ENCODE peak calls at places on chromosomes 11 and 22, in eight cellular contexts. One of them, this sample, is unnamed.

GRCh38 chr11:93831343-93832082 is 18.9 kb downstream of the VSTM5 start:
- DNase-seq in ovary: no peak
- DNase-seq in A172: no peak
- DNase-seq in globus pallidus: no peak
- DNase-seq in GDM1: no peak
- DNase-seq in CD8-positive, alpha-beta T cell: no peak
- DNase-seq in CD4-positive, CD25-positive, alpha-beta regulatory T cell: no peak
- DNase-seq in neural progenitor cell: no peak
- DNase-seq in this sample: no peak

GRCh38 chr22:25366876-25367466 is 147.5 kb downstream of the CRYBB2 start:
- DNase-seq in ovary: no peak
- DNase-seq in A172: no peak
- DNase-seq in globus pallidus: no peak
- DNase-seq in GDM1: no peak
- DNase-seq in CD8-positive, alpha-beta T cell: no peak
- DNase-seq in CD4-positive, CD25-positive, alpha-beta regulatory T cell: no peak
- DNase-seq in neural progenitor cell: no peak
- DNase-seq in this sample: no peak

GRCh38 chr11:19367051-19367709 is 126.4 kb upstream of the E2F8 start:
- DNase-seq in ovary: no peak
- DNase-seq in A172: no peak
- DNase-seq in globus pallidus: no peak
- DNase-seq in GDM1: no peak
- DNase-seq in CD8-positive, alpha-beta T cell: no peak
- DNase-seq in CD4-positive, CD25-positive, alpha-beta regulatory T cell: no peak
- DNase-seq in neural progenitor cell: no peak
- DNase-seq in this sample: no peak

GRCh38 chr11:88414981-88415391 is 77.5 kb upstream of the CTSC start:
- DNase-seq in ovary: no peak
- DNase-seq in A172: peak; percentile 43
- DNase-seq in globus pallidus: no peak
- DNase-seq in GDM1: peak; percentile 5
- DNase-seq in CD8-positive, alpha-beta T cell: no peak
- DNase-seq in CD4-positive, CD25-positive, alpha-beta regulatory T cell: no peak
- DNase-seq in neural progenitor cell: no peak
- DNase-seq in this sample: no peak

GRCh38 chr11:8082391-8083087 is 1.5 kb downstream of the TUB start:
- DNase-seq in ovary: no peak
- DNase-seq in A172: no peak
- DNase-seq in globus pallidus: no peak
- DNase-seq in GDM1: no peak
- DNase-seq in CD8-positive, alpha-beta T cell: no peak
- DNase-seq in CD4-positive, CD25-positive, alpha-beta regulatory T cell: no peak
- DNase-seq in neural progenitor cell: peak; percentile 83
- DNase-seq in this sample: peak; percentile 81

GRCh38 chr22:29225422-29226090 is 19.9 kb downstream of the EMID1 start:
- DNase-seq in ovary: no peak
- DNase-seq in A172: no peak
- DNase-seq in globus pallidus: no peak
- DNase-seq in GDM1: no peak
- DNase-seq in CD8-positive, alpha-beta T cell: no peak
- DNase-seq in CD4-positive, CD25-positive, alpha-beta regulatory T cell: no peak
- DNase-seq in neural progenitor cell: no peak
- DNase-seq in this sample: peak; percentile 32

GRCh38 chr22:49789289-49790141 is 38.2 kb downstream of the BRD1 start:
- DNase-seq in ovary: peak; percentile 38
- DNase-seq in A172: no peak
- DNase-seq in globus pallidus: no peak
- DNase-seq in GDM1: no peak
- DNase-seq in CD8-positive, alpha-beta T cell: peak; percentile 20
- DNase-seq in CD4-positive, CD25-positive, alpha-beta regulatory T cell: no peak
- DNase-seq in neural progenitor cell: no peak
- DNase-seq in this sample: peak; percentile 61

GRCh38 chr11:66112041-66112491 is 42.0 kb downstream of the PACS1 start:
- DNase-seq in ovary: no peak
- DNase-seq in A172: no peak
- DNase-seq in globus pallidus: no peak
- DNase-seq in GDM1: no peak
- DNase-seq in CD8-positive, alpha-beta T cell: no peak
- DNase-seq in CD4-positive, CD25-positive, alpha-beta regulatory T cell: no peak
- DNase-seq in neural progenitor cell: no peak
- DNase-seq in this sample: no peak

GRCh38 chr22:23938328-23939016 is 22.5 kb downstream of the GSTT2B start:
- DNase-seq in ovary: no peak
- DNase-seq in A172: no peak
- DNase-seq in globus pallidus: no peak
- DNase-seq in GDM1: no peak
- DNase-seq in CD8-positive, alpha-beta T cell: no peak
- DNase-seq in CD4-positive, CD25-positive, alpha-beta regulatory T cell: no peak
- DNase-seq in neural progenitor cell: peak; percentile 18
- DNase-seq in this sample: no peak

GRCh38 chr11:72641900-72642814 is 32.1 kb downstream of the PDE2A start:
- DNase-seq in ovary: peak; percentile 44
- DNase-seq in A172: no peak
- DNase-seq in globus pallidus: no peak
- DNase-seq in GDM1: no peak
- DNase-seq in CD8-positive, alpha-beta T cell: no peak
- DNase-seq in CD4-positive, CD25-positive, alpha-beta regulatory T cell: no peak
- DNase-seq in neural progenitor cell: peak; percentile 75
- DNase-seq in this sample: peak; percentile 91

GRCh38 chr11:111135101-111135500 is 110.4 kb upstream of the POU2AF2 start:
- DNase-seq in ovary: no peak
- DNase-seq in A172: no peak
- DNase-seq in globus pallidus: no peak
- DNase-seq in GDM1: no peak
- DNase-seq in CD8-positive, alpha-beta T cell: no peak
- DNase-seq in CD4-positive, CD25-positive, alpha-beta regulatory T cell: no peak
- DNase-seq in neural progenitor cell: peak; percentile 27
- DNase-seq in this sample: no peak

GRCh38 chr22:25380141-25380747 is 160.8 kb downstream of the CRYBB2 start:
- DNase-seq in ovary: no peak
- DNase-seq in A172: no peak
- DNase-seq in globus pallidus: no peak
- DNase-seq in GDM1: no peak
- DNase-seq in CD8-positive, alpha-beta T cell: no peak
- DNase-seq in CD4-positive, CD25-positive, alpha-beta regulatory T cell: no peak
- DNase-seq in neural progenitor cell: no peak
- DNase-seq in this sample: no peak

GRCh38 chr11:112481431-112481830 is 220.8 kb upstream of the PLET1 start:
- DNase-seq in ovary: no peak
- DNase-seq in A172: no peak
- DNase-seq in globus pallidus: no peak
- DNase-seq in GDM1: no peak
- DNase-seq in CD8-positive, alpha-beta T cell: no peak
- DNase-seq in CD4-positive, CD25-positive, alpha-beta regulatory T cell: no peak
- DNase-seq in neural progenitor cell: no peak
- DNase-seq in this sample: no peak

GRCh38 chr22:40401532-40401931 is 31.1 kb downstream of the SGSM3 start:
- DNase-seq in ovary: no peak
- DNase-seq in A172: no peak
- DNase-seq in globus pallidus: no peak
- DNase-seq in GDM1: no peak
- DNase-seq in CD8-positive, alpha-beta T cell: peak; percentile 49
- DNase-seq in CD4-positive, CD25-positive, alpha-beta regulatory T cell: peak; percentile 26
- DNase-seq in neural progenitor cell: no peak
- DNase-seq in this sample: no peak

GRCh38 chr11:3130269-3131071 is 34.6 kb downstream of the OSBPL5 start:
- DNase-seq in ovary: no peak
- DNase-seq in A172: no peak
- DNase-seq in globus pallidus: no peak
- DNase-seq in GDM1: no peak
- DNase-seq in CD8-positive, alpha-beta T cell: no peak
- DNase-seq in CD4-positive, CD25-positive, alpha-beta regulatory T cell: no peak
- DNase-seq in neural progenitor cell: no peak
- DNase-seq in this sample: no peak

GRCh38 chr11:69567951-69568808 is 72.8 kb upstream of the CCND1 start:
- DNase-seq in ovary: no peak
- DNase-seq in A172: peak; percentile 22
- DNase-seq in globus pallidus: no peak
- DNase-seq in GDM1: no peak
- DNase-seq in CD8-positive, alpha-beta T cell: no peak
- DNase-seq in CD4-positive, CD25-positive, alpha-beta regulatory T cell: no peak
- DNase-seq in neural progenitor cell: no peak
- DNase-seq in this sample: no peak

GRCh38 chr22:24758164-24758799 is 16.2 kb downstream of the PIWIL3 start:
- DNase-seq in ovary: peak; percentile 49
- DNase-seq in A172: no peak
- DNase-seq in globus pallidus: peak; percentile 43
- DNase-seq in GDM1: peak; percentile 9
- DNase-seq in CD8-positive, alpha-beta T cell: peak; percentile 23
- DNase-seq in CD4-positive, CD25-positive, alpha-beta regulatory T cell: peak; percentile 18
- DNase-seq in neural progenitor cell: peak; percentile 78
- DNase-seq in this sample: peak; percentile 57

GRCh38 chr11:130602700-130603584 is 154.5 kb downstream of the ADAMTS15 start:
- DNase-seq in ovary: no peak
- DNase-seq in A172: no peak
- DNase-seq in globus pallidus: no peak
- DNase-seq in GDM1: no peak
- DNase-seq in CD8-positive, alpha-beta T cell: no peak
- DNase-seq in CD4-positive, CD25-positive, alpha-beta regulatory T cell: no peak
- DNase-seq in neural progenitor cell: no peak
- DNase-seq in this sample: peak; percentile 37

GRCh38 chr11:74024630-74025029 is 15.7 kb upstream of the UCP3 start:
- DNase-seq in ovary: no peak
- DNase-seq in A172: peak; percentile 15
- DNase-seq in globus pallidus: no peak
- DNase-seq in GDM1: no peak
- DNase-seq in CD8-positive, alpha-beta T cell: no peak
- DNase-seq in CD4-positive, CD25-positive, alpha-beta regulatory T cell: no peak
- DNase-seq in neural progenitor cell: no peak
- DNase-seq in this sample: no peak

GRCh38 chr11:117572129-117572528 is 224.9 kb downstream of the DSCAML1 start:
- DNase-seq in ovary: no peak
- DNase-seq in A172: no peak
- DNase-seq in globus pallidus: no peak
- DNase-seq in GDM1: peak; percentile 12
- DNase-seq in CD8-positive, alpha-beta T cell: no peak
- DNase-seq in CD4-positive, CD25-positive, alpha-beta regulatory T cell: no peak
- DNase-seq in neural progenitor cell: no peak
- DNase-seq in this sample: no peak

GRCh38 chr11:34493468-34493867 is 20.1 kb downstream of the ELF5 start:
- DNase-seq in ovary: no peak
- DNase-seq in A172: peak; percentile 14
- DNase-seq in globus pallidus: no peak
- DNase-seq in GDM1: no peak
- DNase-seq in CD8-positive, alpha-beta T cell: no peak
- DNase-seq in CD4-positive, CD25-positive, alpha-beta regulatory T cell: no peak
- DNase-seq in neural progenitor cell: no peak
- DNase-seq in this sample: no peak

GRCh38 chr11:109747839-109748238 is 325.8 kb downstream of the C11orf87 start:
- DNase-seq in ovary: no peak
- DNase-seq in A172: peak; percentile 24
- DNase-seq in globus pallidus: no peak
- DNase-seq in GDM1: no peak
- DNase-seq in CD8-positive, alpha-beta T cell: no peak
- DNase-seq in CD4-positive, CD25-positive, alpha-beta regulatory T cell: no peak
- DNase-seq in neural progenitor cell: no peak
- DNase-seq in this sample: no peak

GRCh38 chr11:2743427-2744110 is 43.8 kb upstream of the KCNQ1OT1 start:
- DNase-seq in ovary: no peak
- DNase-seq in A172: no peak
- DNase-seq in globus pallidus: no peak
- DNase-seq in GDM1: no peak
- DNase-seq in CD8-positive, alpha-beta T cell: no peak
- DNase-seq in CD4-positive, CD25-positive, alpha-beta regulatory T cell: no peak
- DNase-seq in neural progenitor cell: no peak
- DNase-seq in this sample: no peak

GRCh38 chr11:127492025-127492424 is 491.5 kb upstream of the KIRREL3 start:
- DNase-seq in ovary: no peak
- DNase-seq in A172: peak; percentile 1
- DNase-seq in globus pallidus: no peak
- DNase-seq in GDM1: no peak
- DNase-seq in CD8-positive, alpha-beta T cell: no peak
- DNase-seq in CD4-positive, CD25-positive, alpha-beta regulatory T cell: no peak
- DNase-seq in neural progenitor cell: no peak
- DNase-seq in this sample: no peak

GRCh38 chr11:68014157-68014965 is 4.2 kb downstream of the ALDH3B1 start:
- DNase-seq in ovary: no peak
- DNase-seq in A172: peak; percentile 93
- DNase-seq in globus pallidus: no peak
- DNase-seq in GDM1: no peak
- DNase-seq in CD8-positive, alpha-beta T cell: no peak
- DNase-seq in CD4-positive, CD25-positive, alpha-beta regulatory T cell: no peak
- DNase-seq in neural progenitor cell: no peak
- DNase-seq in this sample: no peak

GRCh38 chr11:64438986-64439771 is 80.2 kb downstream of the RPS6KA4 start:
- DNase-seq in ovary: no peak
- DNase-seq in A172: no peak
- DNase-seq in globus pallidus: no peak
- DNase-seq in GDM1: no peak
- DNase-seq in CD8-positive, alpha-beta T cell: no peak
- DNase-seq in CD4-positive, CD25-positive, alpha-beta regulatory T cell: no peak
- DNase-seq in neural progenitor cell: no peak
- DNase-seq in this sample: no peak

GRCh38 chr11:131079036-131079435 is 162.8 kb upstream of the SNX19 start:
- DNase-seq in ovary: no peak
- DNase-seq in A172: no peak
- DNase-seq in globus pallidus: no peak
- DNase-seq in GDM1: no peak
- DNase-seq in CD8-positive, alpha-beta T cell: no peak
- DNase-seq in CD4-positive, CD25-positive, alpha-beta regulatory T cell: no peak
- DNase-seq in neural progenitor cell: no peak
- DNase-seq in this sample: no peak

GRCh38 chr11:134905513-134905912 is 493.5 kb upstream of the B3GAT1 start:
- DNase-seq in ovary: no peak
- DNase-seq in A172: no peak
- DNase-seq in globus pallidus: peak; percentile 11
- DNase-seq in GDM1: no peak
- DNase-seq in CD8-positive, alpha-beta T cell: no peak
- DNase-seq in CD4-positive, CD25-positive, alpha-beta regulatory T cell: no peak
- DNase-seq in neural progenitor cell: no peak
- DNase-seq in this sample: no peak

GRCh38 chr22:23063539-23064380 is 6.6 kb upstream of the GNAZ start:
- DNase-seq in ovary: peak; percentile 18
- DNase-seq in A172: no peak
- DNase-seq in globus pallidus: no peak
- DNase-seq in GDM1: no peak
- DNase-seq in CD8-positive, alpha-beta T cell: no peak
- DNase-seq in CD4-positive, CD25-positive, alpha-beta regulatory T cell: no peak
- DNase-seq in neural progenitor cell: no peak
- DNase-seq in this sample: peak; percentile 2

GRCh38 chr11:36510567-36511020 is 522 bp upstream of the TRAF6 start:
- DNase-seq in ovary: no peak
- DNase-seq in A172: peak; percentile 27
- DNase-seq in globus pallidus: no peak
- DNase-seq in GDM1: no peak
- DNase-seq in CD8-positive, alpha-beta T cell: no peak
- DNase-seq in CD4-positive, CD25-positive, alpha-beta regulatory T cell: no peak
- DNase-seq in neural progenitor cell: no peak
- DNase-seq in this sample: no peak

GRCh38 chr11:112343368-112344039 is 82.8 kb upstream of the PLET1 start:
- DNase-seq in ovary: no peak
- DNase-seq in A172: no peak
- DNase-seq in globus pallidus: no peak
- DNase-seq in GDM1: no peak
- DNase-seq in CD8-positive, alpha-beta T cell: no peak
- DNase-seq in CD4-positive, CD25-positive, alpha-beta regulatory T cell: no peak
- DNase-seq in neural progenitor cell: no peak
- DNase-seq in this sample: peak; percentile 39